ENCODE peak calls at places on chromosome 17, in six cellular contexts. P is Peyer's patch, H is adrenal gland, K is body of pancreas, J is stomach, Q is GM12878. G is an unnamed sample.

GRCh38 chr17:58319181-58320162 is 9.1 kb downstream of the TSPOAP1 start:
- DNase-seq in P (no peak), H (no peak), K (no peak), J (no peak), Q (no peak), G (no peak)

GRCh38 chr17:8674344-8675305 is 44.1 kb upstream of the MYH10 start:
- DNase-seq in P (no peak), H (peak; percentile 67), K (peak; percentile 22), J (no peak), Q (no peak), G (no peak)

GRCh38 chr17:81135503-81136283 is 29.6 kb upstream of the PVALEF start:
- DNase-seq in P (no peak), H (peak; percentile 85), K (peak; percentile 65), J (no peak), Q (no peak), G (no peak)

GRCh38 chr17:13590441-13590840 is 11.3 kb downstream of the HS3ST3A1 start:
- DNase-seq in P (no peak), H (no peak), K (no peak), J (no peak), Q (no peak), G (no peak)

GRCh38 chr17:45680360-45680759 is 103.8 kb upstream of the CRHR1 start:
- DNase-seq in P (no peak), H (no peak), K (peak; percentile 4), J (no peak), Q (no peak), G (no peak)

GRCh38 chr17:74757502-74757901 is 9.1 kb downstream of the NHERF1 start:
- DNase-seq in P (no peak), H (peak; percentile 76), K (no peak), J (peak; percentile 73), Q (no peak), G (no peak)

GRCh38 chr17:78206298-78206697 is 7.8 kb upstream of the BIRC5 start:
- DNase-seq in P (no peak), H (no peak), K (no peak), J (no peak), Q (no peak), G (no peak)

GRCh38 chr17:78111727-78112507 is 16.6 kb downstream of the TMC6 start:
- DNase-seq in P (no peak), H (no peak), K (no peak), J (no peak), Q (no peak), G (no peak)

GRCh38 chr17:82985973-82986372 is 93.4 kb upstream of the METRNL start:
- DNase-seq in P (peak; percentile 76), H (peak; percentile 47), K (peak; percentile 51), J (peak; percentile 38), Q (no peak), G (no peak)

GRCh38 chr17:82419471-82419995 is 1.1 kb upstream of the OGFOD3 start:
- DNase-seq in P (no peak), H (no peak), K (no peak), J (no peak), Q (no peak), G (no peak)

GRCh38 chr17:65742433-65743312 is 181.2 kb upstream of the AXIN2 start:
- DNase-seq in P (no peak), H (peak; percentile 60), K (peak; percentile 8), J (no peak), Q (no peak), G (no peak)

GRCh38 chr17:17042851-17043667 is 802 bp downstream of the MPRIP start:
- DNase-seq in P (no peak), H (peak; percentile 67), K (peak; percentile 28), J (no peak), Q (no peak), G (no peak)

GRCh38 chr17:10657123-10657522 is at the start of gene MYH3:
- DNase-seq in P (no peak), H (peak; percentile 29), K (no peak), J (no peak), Q (no peak), G (no peak)

GRCh38 chr17:72338847-72339790 is 218.3 kb downstream of the SOX9 start:
- DNase-seq in P (no peak), H (peak; percentile 60), K (peak; percentile 61), J (no peak), Q (no peak), G (no peak)

GRCh38 chr17:34116306-34116705 is 138.8 kb upstream of the CCL2 start:
- DNase-seq in P (no peak), H (no peak), K (no peak), J (no peak), Q (no peak), G (no peak)

GRCh38 chr17:18993876-18994275 is 10.7 kb downstream of the FAM83G start:
- DNase-seq in P (no peak), H (no peak), K (no peak), J (no peak), Q (no peak), G (no peak)

GRCh38 chr17:78159575-78160158 is 8.7 kb upstream of the SYNGR2 start:
- DNase-seq in P (no peak), H (no peak), K (no peak), J (no peak), Q (peak; percentile 77), G (no peak)

GRCh38 chr17:77493238-77493812 is 352.6 kb downstream of the SEC14L1 start:
- DNase-seq in P (no peak), H (peak; percentile 56), K (peak; percentile 25), J (no peak), Q (no peak), G (no peak)

GRCh38 chr17:10117581-10118001 is 80.8 kb downstream of the GAS7 start:
- DNase-seq in P (peak; percentile 42), H (no peak), K (peak; percentile 50), J (no peak), Q (peak; percentile 20), G (no peak)

GRCh38 chr17:50205111-50205821 is 3.8 kb upstream of the COL1A1 start:
- DNase-seq in P (no peak), H (no peak), K (no peak), J (no peak), Q (no peak), G (no peak)
- H3K27ac ChIP-seq in P (peak overlapping the region; percentile 22), H (peak overlapping the region; percentile 76), K (no peak overlapping the region), J (peak overlapping the region; percentile 89), Q (no peak overlapping the region), G (no peak overlapping the region)

DNA sequence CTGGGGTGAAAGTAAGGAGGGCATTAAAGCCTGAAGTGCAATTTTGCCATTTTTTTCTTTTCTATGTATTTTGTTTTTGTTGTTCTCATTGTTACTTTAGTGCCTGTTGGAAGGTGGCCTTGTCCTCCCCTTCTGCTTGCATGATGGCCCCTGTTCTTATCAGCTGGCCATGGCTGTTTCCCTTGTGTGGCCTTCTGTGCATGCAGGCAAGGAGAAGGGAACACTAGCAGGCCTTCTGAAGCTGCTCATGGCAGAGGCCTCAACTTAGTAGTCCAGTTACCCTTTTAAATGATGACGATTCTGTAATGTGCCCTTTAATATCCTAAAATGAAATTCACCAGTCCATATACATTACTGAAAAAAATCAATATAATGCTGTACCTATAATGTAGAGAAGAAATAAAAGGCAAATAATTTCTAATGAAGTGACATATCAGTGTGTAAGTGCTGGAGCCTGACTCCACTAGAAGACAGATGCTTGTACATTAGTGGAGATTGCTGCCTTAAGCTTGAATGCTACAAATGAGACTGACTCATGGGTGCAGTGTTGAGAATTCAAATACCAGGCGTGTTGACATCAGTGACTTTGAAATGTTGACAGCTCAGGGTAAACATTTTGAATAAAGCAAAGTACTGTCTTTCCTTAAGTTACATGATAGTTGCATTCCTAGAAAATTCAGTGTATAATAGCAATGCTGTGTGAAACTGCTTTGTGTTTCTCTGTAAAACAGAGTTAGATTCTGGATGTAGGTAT is 118.7 kb downstream of the SPECC1 start:
- DNase-seq in P (no peak), H (no peak), K (no peak), J (no peak), Q (no peak), G (no peak)
- TF ChIP-seq POLR2A in P (no peak), H (no peak), K (no peak), J (no peak), Q (no peak), G (no peak)

DNA sequence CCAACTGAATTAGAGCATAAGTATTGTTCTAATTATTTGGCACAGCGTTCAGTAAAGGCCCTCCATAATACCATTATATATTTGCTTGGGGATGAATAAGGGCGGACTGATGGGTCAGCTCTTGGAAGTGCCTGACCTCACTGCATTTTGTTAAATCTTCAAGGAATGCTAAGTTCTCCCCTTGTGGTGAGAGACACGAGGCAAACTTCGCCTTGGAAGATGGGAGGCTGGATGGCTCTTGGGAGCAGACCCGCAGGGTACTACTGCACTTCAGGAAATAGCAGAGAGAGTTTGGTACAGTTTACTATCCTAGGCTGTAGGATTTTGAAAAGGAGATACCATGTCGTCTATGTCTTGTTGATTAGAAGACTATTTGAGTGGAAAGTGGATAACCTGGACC is 87.0 kb upstream of the RPRML start:
- DNase-seq in P (no peak), H (no peak), K (no peak), J (no peak), Q (no peak), G (no peak)
- H3K4me3 ChIP-seq in P (no peak overlapping the region), H (no peak overlapping the region), K (no peak overlapping the region), J (no peak overlapping the region), Q (peak overlapping the region; percentile 91), G (no peak overlapping the region)

GRCh38 chr17:39739885-39740356 is 2.2 kb downstream of the GRB7 start:
- DNase-seq in P (no peak), H (no peak), K (peak; percentile 33), J (no peak), Q (no peak), G (no peak)

GRCh38 chr17:39739020-39739884 is 1.5 kb downstream of the GRB7 start:
- DNase-seq in P (no peak), H (no peak), K (peak; percentile 94), J (peak; percentile 89), Q (no peak), G (no peak)

GRCh38 chr17:39742126-39742855 is 4.6 kb downstream of the GRB7 start:
- DNase-seq in P (no peak), H (no peak), K (no peak), J (no peak), Q (no peak), G (no peak)

GRCh38 chr17:39738568-39738901 is 797 bp downstream of the GRB7 start:
- DNase-seq in P (no peak), H (no peak), K (peak; percentile 76), J (peak; percentile 70), Q (no peak), G (no peak)

GRCh38 chr17:39740357-39741111 is 2.8 kb downstream of the GRB7 start:
- DNase-seq in P (no peak), H (no peak), K (peak; percentile 57), J (no peak), Q (no peak), G (no peak)
- H3K27ac ChIP-seq in P (no peak overlapping the region), H (no peak overlapping the region), K (peak overlapping the region; percentile 98), J (peak overlapping the region; percentile 84), Q (no peak overlapping the region), G (peak overlapping the region; percentile 93)

GRCh38 chr17:73663614-73664013 is 19.4 kb upstream of the SDK2 start:
- DNase-seq in P (no peak), H (no peak), K (no peak), J (no peak), Q (no peak), G (no peak)

GRCh38 chr17:73657473-73658116 is 13.3 kb upstream of the SDK2 start:
- DNase-seq in P (peak; percentile 34), H (peak; percentile 77), K (peak; percentile 53), J (peak; percentile 65), Q (no peak), G (no peak)

GRCh38 chr17:73654241-73654640 is 10.0 kb upstream of the SDK2 start:
- DNase-seq in P (no peak), H (peak; percentile 18), K (no peak), J (no peak), Q (no peak), G (no peak)

GRCh38 chr17:73653810-73654209 is 9.6 kb upstream of the SDK2 start:
- DNase-seq in P (no peak), H (no peak), K (no peak), J (no peak), Q (no peak), G (no peak)

GRCh38 chr17:73658821-73659220 is 14.6 kb upstream of the SDK2 start:
- DNase-seq in P (no peak), H (peak; percentile 10), K (no peak), J (no peak), Q (no peak), G (no peak)
- TF ChIP-seq POLR2A in P (no peak), H (no peak), K (no peak), J (no peak), Q (no peak), G (no peak)

G was measured in esophagus squamous epithelium.